ENCODE peak calls at places on chromosomes 6 and 20, in five cellular contexts. T is kidney, Q is mesendoderm, S is GM23248, U is right lobe of liver. K is an unnamed sample.

GRCh38 chr6:147508073-147508870 is at the start of gene SAMD5:
- DNase-seq in T (peak; percentile 81), Q (peak; percentile 79), S (peak; percentile 61), U (peak; percentile 88), K (peak; percentile 69)

GRCh38 chr6:80457044-80457933 is 350.8 kb downstream of the BCKDHB start:
- DNase-seq in T (no peak), Q (peak; percentile 4), S (peak; percentile 99), U (peak; percentile 87), K (peak; percentile 83)

GRCh38 chr20:49320460-49320859 is 42.6 kb upstream of the ZNFX1 start:
- DNase-seq in T (no peak), Q (peak; percentile 94), S (peak; percentile 74), U (no peak), K (peak; percentile 65)

GRCh38 chr6:7045746-7046145 is 62.0 kb upstream of the RREB1 start:
- DNase-seq in T (no peak), Q (no peak), S (no peak), U (no peak), K (no peak)

GRCh38 chr20:47509685-47510084 is 8.0 kb downstream of the NCOA3 start:
- DNase-seq in T (no peak), Q (no peak), S (no peak), U (no peak), K (no peak)

GRCh38 chr6:53928641-53929339 is 134.0 kb downstream of the LRRC1 start:
- DNase-seq in T (no peak), Q (no peak), S (no peak), U (no peak), K (peak; percentile 53)

GRCh38 chr20:63089051-63089907 is 82.5 kb upstream of the BHLHE23 start:
- DNase-seq in T (peak; percentile 48), Q (no peak), S (no peak), U (peak; percentile 33), K (no peak)

GRCh38 chr6:41446907-41447545 is 99.2 kb upstream of the FOXP4 start:
- DNase-seq in T (no peak), Q (no peak), S (no peak), U (no peak), K (no peak)

GRCh38 chr6:153980176-153980575 is 58.9 kb upstream of the OPRM1 start:
- DNase-seq in T (no peak), Q (no peak), S (peak; percentile 2), U (no peak), K (no peak)

GRCh38 chr6:105072799-105073199 is 107.0 kb downstream of the POPDC3 start:
- DNase-seq in T (no peak), Q (peak; percentile 42), S (peak; percentile 60), U (no peak), K (peak; percentile 30)

GRCh38 chr6:52543262-52543661 is 33.6 kb downstream of the TRAM2 start:
- DNase-seq in T (no peak), Q (no peak), S (peak; percentile 56), U (no peak), K (no peak)

GRCh38 chr6:149230729-149231434 is 86.6 kb upstream of the TAB2 start:
- DNase-seq in T (no peak), Q (no peak), S (peak; percentile 20), U (no peak), K (no peak)

GRCh38 chr6:146857960-146858308 is 259.2 kb downstream of the ADGB start:
- DNase-seq in T (no peak), Q (peak; percentile 64), S (no peak), U (no peak), K (no peak)

GRCh38 chr20:21509597-21510331 is 4.1 kb downstream of the NKX2-2 start:
- DNase-seq in T (no peak), Q (peak; percentile 74), S (peak; percentile 75), U (no peak), K (peak; percentile 41)

GRCh38 chr6:112180095-112180820 is 74.1 kb downstream of the LAMA4 start:
- DNase-seq in T (no peak), Q (peak; percentile 83), S (peak; percentile 84), U (peak; percentile 58), K (peak; percentile 66)

GRCh38 chr20:50136822-50137599 is 16.5 kb downstream of the PEDS1 start:
- DNase-seq in T (no peak), Q (no peak), S (peak; percentile 55), U (no peak), K (peak; percentile 57)

GRCh38 chr20:5085380-5085779 is 34.4 kb downstream of the PCNA start:
- DNase-seq in T (peak; percentile 33), Q (no peak), S (no peak), U (no peak), K (no peak)

GRCh38 chr20:62252342-62252966 is 14.1 kb downstream of the OSBPL2 start:
- DNase-seq in T (no peak), Q (no peak), S (no peak), U (no peak), K (peak; percentile 59)

GRCh38 chr6:14269434-14269833 is 151.9 kb downstream of the CD83 start:
- DNase-seq in T (no peak), Q (no peak), S (no peak), U (no peak), K (no peak)

GRCh38 chr6:90183587-90184333 is 112.9 kb downstream of the BACH2 start:
- DNase-seq in T (no peak), Q (no peak), S (no peak), U (no peak), K (no peak)
- H3K27ac ChIP-seq in T (no peak overlapping the region), Q (no peak overlapping the region), S (no peak overlapping the region), U (no peak overlapping the region), K (no peak overlapping the region)

GRCh38 chr6:35739645-35740517 is 3.0 kb downstream of the ARMC12 start:
- DNase-seq in T (no peak), Q (peak; percentile 78), S (no peak), U (peak; percentile 44), K (no peak)

GRCh38 chr6:35736293-35736894 is 438 bp upstream of the ARMC12 start:
- DNase-seq in T (peak; percentile 85), Q (peak; percentile 71), S (peak; percentile 53), U (peak; percentile 78), K (peak; percentile 78)

GRCh38 chr6:35735452-35735851 is 1.4 kb upstream of the ARMC12 start:
- DNase-seq in T (no peak), Q (no peak), S (no peak), U (peak; percentile 60), K (no peak)

GRCh38 chr6:35737413-35738211 is 780 bp downstream of the ARMC12 start:
- DNase-seq in T (no peak), Q (peak; percentile 37), S (peak; percentile 86), U (peak; percentile 48), K (peak; percentile 72)

DNA sequence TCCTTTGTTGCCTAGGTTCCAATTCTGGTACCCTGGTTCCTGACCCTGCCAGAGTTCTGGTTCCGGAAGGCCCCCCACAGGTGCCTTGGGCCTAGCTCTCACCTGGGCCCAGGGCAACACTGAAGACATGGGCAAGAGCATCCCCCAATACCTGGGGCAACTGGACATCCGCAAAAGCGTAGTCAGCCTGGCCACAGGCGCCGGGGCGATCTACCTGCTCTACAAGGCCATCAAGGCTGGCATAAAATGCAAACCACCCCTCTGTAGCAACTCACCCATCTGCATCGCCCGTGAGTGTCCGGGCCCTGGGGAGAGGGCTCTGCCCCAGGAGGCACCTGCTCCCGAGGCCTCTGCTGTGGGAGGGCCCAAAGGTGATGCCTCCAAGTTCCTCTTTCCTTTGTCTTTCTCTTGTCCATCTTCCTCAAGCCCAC is at the start of gene ARMC12:
- DNase-seq in T (no peak), Q (no peak), S (no peak), U (no peak), K (no peak)
- H3K27ac ChIP-seq in T (no peak within 1 kb of the TSS), Q (no peak within 1 kb of the TSS), S (no peak within 1 kb of the TSS), U (no peak within 1 kb of the TSS), K (peak within 1 kb of the TSS; percentile 100)

DNA sequence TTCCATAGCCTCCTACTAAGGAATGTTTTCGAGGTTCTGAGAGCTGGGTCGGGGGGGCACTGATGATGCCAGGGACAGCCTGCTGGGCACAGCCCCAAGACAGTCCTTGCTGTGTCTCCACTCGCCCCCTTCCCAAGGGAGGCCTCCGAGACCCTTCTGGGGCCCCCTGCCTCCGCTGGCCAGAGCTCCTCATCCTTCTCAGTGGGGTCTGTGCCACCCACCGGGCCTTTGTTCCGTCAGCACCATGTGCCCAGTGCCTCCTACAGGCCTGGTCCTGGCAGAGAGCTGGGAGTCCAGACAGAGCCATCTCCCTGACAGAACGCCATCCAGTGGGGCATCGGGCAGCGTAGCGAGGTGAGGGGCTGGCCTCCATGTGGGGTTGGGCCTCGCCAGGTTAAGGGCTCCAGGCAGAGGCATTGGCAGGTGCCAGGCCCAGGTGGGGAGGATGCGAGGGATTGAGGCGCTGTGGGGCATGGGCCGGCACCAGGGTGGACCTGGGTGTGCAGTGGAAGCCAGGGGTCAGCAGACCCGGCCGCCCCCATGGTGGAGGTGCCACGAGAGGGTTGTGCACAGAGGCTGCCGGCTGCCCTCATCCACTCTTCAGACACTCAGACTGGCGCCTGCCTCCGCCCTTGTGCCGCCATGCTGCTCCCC is 13.3 kb downstream of the RBM38 start:
- DNase-seq in T (peak; percentile 71), Q (no peak), S (no peak), U (no peak), K (no peak)
- H3K27ac ChIP-seq in T (no peak overlapping the region), Q (no peak overlapping the region), S (no peak overlapping the region), U (no peak overlapping the region), K (no peak overlapping the region)

GRCh38 chr6:37632291-37632690 is 65.4 kb downstream of the MDGA1 start:
- DNase-seq in T (no peak), Q (no peak), S (no peak), U (no peak), K (no peak)
- H3K27ac ChIP-seq in T (no peak overlapping the region), Q (no peak overlapping the region), S (no peak overlapping the region), U (no peak overlapping the region), K (no peak overlapping the region)

GRCh38 chr6:166228839-166229528 is 61.3 kb upstream of the TBXT start:
- DNase-seq in T (no peak), Q (no peak), S (no peak), U (no peak), K (no peak)
- H3K27ac ChIP-seq in T (no peak overlapping the region), Q (no peak overlapping the region), S (no peak overlapping the region), U (no peak overlapping the region), K (no peak overlapping the region)

GRCh38 chr6:35021014-35021413 is 120.1 kb downstream of the TCP11 start:
- DNase-seq in T (no peak), Q (no peak), S (no peak), U (no peak), K (no peak)
- H3K27ac ChIP-seq in T (peak overlapping the region; percentile 29), Q (no peak overlapping the region), S (no peak overlapping the region), U (no peak overlapping the region), K (no peak overlapping the region)

DNA sequence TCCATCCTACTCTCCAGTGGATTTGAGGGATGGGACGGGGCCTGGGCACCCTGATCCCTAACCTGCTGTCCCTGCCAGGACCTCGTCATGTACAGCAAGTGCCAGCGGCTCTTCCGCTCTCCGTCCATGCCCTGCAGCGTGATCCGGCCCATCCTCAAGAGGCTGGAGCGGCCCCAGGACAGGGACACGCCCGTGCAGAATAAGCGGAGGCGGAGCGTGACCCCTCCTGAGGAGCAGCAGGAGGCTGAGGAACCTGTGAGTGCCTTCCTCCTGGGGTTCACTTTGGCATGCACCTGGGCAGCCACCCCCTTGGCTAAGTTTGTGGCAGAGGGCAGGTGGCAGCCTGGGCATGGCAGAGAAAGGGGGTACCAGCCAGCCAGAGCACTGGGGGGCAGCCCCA is 5.7 kb downstream of the CDC25B start:
- DNase-seq in T (peak; percentile 77), Q (no peak), S (no peak), U (no peak), K (no peak)
- H3K27ac ChIP-seq in T (no peak overlapping the region), Q (no peak overlapping the region), S (no peak overlapping the region), U (peak overlapping the region; percentile 67), K (peak overlapping the region; percentile 100)